ENCODE peak calls at places on chromosomes 11 and 22, in four cellular contexts. O, M, P and K are unnamed samples.

GRCh38 chr22:37804886-37805857 is 2.6 kb upstream of the GCAT start:
- DNase-seq in O (peak), M (peak), P (peak), K (peak)

GRCh38 chr11:125337836-125338235 is 158.2 kb downstream of the FEZ1 start:
- DNase-seq in O (no peak), M (no peak), P (no peak), K (no peak)

GRCh38 chr22:49197500-49197899 is 630.2 kb downstream of the BRD1 start:
- DNase-seq in O (peak), M (peak), P (no peak), K (no peak)

GRCh38 chr22:49291781-49292180 is 535.9 kb downstream of the BRD1 start:
- DNase-seq in O (no peak), M (no peak), P (no peak), K (no peak)

GRCh38 chr11:95337175-95337957 is 106.4 kb upstream of the SESN3 start:
- DNase-seq in O (peak), M (peak), P (peak), K (peak)

GRCh38 chr11:73201888-73202810 is 15.9 kb upstream of the P2RY2 start:
- DNase-seq in O (no peak), M (no peak), P (no peak), K (no peak)

GRCh38 chr11:85826096-85826855 is 15.3 kb upstream of the SYTL2 start:
- DNase-seq in O (peak), M (peak), P (no peak), K (no peak)

GRCh38 chr22:33986167-33986771 is 66.0 kb upstream of the LARGE1 start:
- DNase-seq in O (no peak), M (no peak), P (no peak), K (no peak)

GRCh38 chr11:87039371-87039770 is 1.6 kb downstream of the TMEM135 start:
- DNase-seq in O (no peak), M (no peak), P (no peak), K (no peak)

GRCh38 chr11:111422494-111423249 is 43.6 kb upstream of the POU2AF1 start:
- DNase-seq in O (peak), M (no peak), P (peak), K (peak)

GRCh38 chr11:5550440-5551095 is 2.2 kb upstream of the OR52H1 start:
- DNase-seq in O (no peak), M (no peak), P (no peak), K (no peak)

GRCh38 chr11:84165139-84165538 is 879.0 kb upstream of the CCDC90B start:
- DNase-seq in O (no peak), M (no peak), P (no peak), K (no peak)

GRCh38 chr22:20749453-20749852 is 24.5 kb upstream of the SERPIND1 start:
- DNase-seq in O (no peak), M (peak), P (no peak), K (no peak)

GRCh38 chr11:114989536-114989935 is 311.2 kb downstream of the NXPE2 start:
- DNase-seq in O (no peak), M (no peak), P (no peak), K (no peak)

GRCh38 chr11:122690801-122691649 is 35.5 kb downstream of the UBASH3B start:
- DNase-seq in O (no peak), M (no peak), P (peak), K (no peak)

GRCh38 chr22:38866399-38867123 is 5.5 kb downstream of the CBX6 start:
- DNase-seq in O (peak), M (peak), P (no peak), K (no peak)

GRCh38 chr22:39133871-39134270 is 18.6 kb downstream of the CBX7 start:
- DNase-seq in O (no peak), M (no peak), P (no peak), K (no peak)

GRCh38 chr22:23219787-23220484 is 39.6 kb downstream of the BCR start:
- DNase-seq in O (no peak), M (peak), P (peak), K (peak)

GRCh38 chr11:35082322-35083180 is 56.4 kb upstream of the CD44 start:
- DNase-seq in O (peak), M (peak), P (peak), K (peak)

GRCh38 chr22:37419916-37420655 is 7.2 kb downstream of the ELFN2 start:
- DNase-seq in O (peak), M (peak), P (no peak), K (no peak)

GRCh38 chr11:72125956-72126355 is 9.6 kb upstream of the FOLR3 start:
- DNase-seq in O (no peak), M (no peak), P (no peak), K (no peak)

GRCh38 chr11:73314121-73314948 is 6.3 kb downstream of the ARHGEF17 start:
- DNase-seq in O (no peak), M (peak), P (no peak), K (no peak)

GRCh38 chr22:27487600-27488450 is 313.7 kb downstream of the MN1 start:
- DNase-seq in O (no peak), M (no peak), P (no peak), K (peak)

GRCh38 chr11:131855320-131855719 is 484.9 kb downstream of the NTM start:
- DNase-seq in O (no peak), M (no peak), P (no peak), K (no peak)

GRCh38 chr22:37892566-37893338 is 13.3 kb upstream of the MICALL1 start:
- DNase-seq in O (no peak), M (no peak), P (no peak), K (no peak)

GRCh38 chr11:126310229-126310991 is 6.5 kb downstream of the DCPS start:
- DNase-seq in O (peak), M (peak), P (peak), K (peak)

GRCh38 chr11:41110527-41110926 is 348.9 kb downstream of the LRRC4C start:
- DNase-seq in O (no peak), M (no peak), P (no peak), K (no peak)

GRCh38 chr11:96218013-96218412 is 125.0 kb downstream of the MAML2 start:
- DNase-seq in O (no peak), M (no peak), P (no peak), K (no peak)

GRCh38 chr11:44766112-44766971 is 39.6 kb downstream of the TSPAN18 start:
- DNase-seq in O (peak), M (no peak), P (no peak), K (no peak)

GRCh38 chr11:123683616-123684170 is 29.3 kb upstream of the SCN3B start:
- DNase-seq in O (no peak), M (no peak), P (no peak), K (no peak)

GRCh38 chr11:128496249-128496648 is 91.1 kb downstream of the ETS1 start:
- DNase-seq in O (no peak), M (no peak), P (no peak), K (no peak)

GRCh38 chr11:37061426-37061825 is 463.4 kb upstream of the RAG2 start:
- DNase-seq in O (no peak), M (no peak), P (no peak), K (no peak)

GRCh38 chr22:24984122-24984521 is 31.6 kb downstream of the KIAA1671 start:
- DNase-seq in O (no peak), M (no peak), P (no peak), K (no peak)

GRCh38 chr22:20239063-20239950 is 28.8 kb downstream of the RTN4R start:
- DNase-seq in O (no peak), M (no peak), P (no peak), K (no peak)

GRCh38 chr11:116692318-116693106 is 80.3 kb downstream of the BUD13 start:
- DNase-seq in O (no peak), M (no peak), P (no peak), K (no peak)

GRCh38 chr11:103959279-103959930 is 77.0 kb upstream of the DDI1 start:
- DNase-seq in O (no peak), M (no peak), P (no peak), K (no peak)

GRCh38 chr11:77300695-77301094 is 791 bp downstream of the GDPD4 start:
- DNase-seq in O (no peak), M (no peak), P (no peak), K (no peak)

GRCh38 chr11:99320769-99321290 is 300.1 kb downstream of the CNTN5 start:
- DNase-seq in O (no peak), M (no peak), P (no peak), K (no peak)

GRCh38 chr11:114017723-114018122 is 41.8 kb upstream of the ZBTB16 start:
- DNase-seq in O (no peak), M (no peak), P (no peak), K (no peak)

GRCh38 chr11:63901660-63902059 is 15.3 kb downstream of the RCOR2 start:
- DNase-seq in O (no peak), M (no peak), P (no peak), K (no peak)
- TF ChIP-seq CTCF in O (peak), M (no peak), P (peak), K (no peak)

GRCh38 chr11:69277074-69277809 is 16.7 kb upstream of the MYEOV start:
- DNase-seq in O (no peak), M (peak), P (no peak), K (peak)
- H3K9ac ChIP-seq in O (no peak), M (no peak), P (no peak), K (peak)

GRCh38 chr22:42438293-42438650 is 6.1 kb upstream of the NFAM1 start:
- DNase-seq in O (peak), M (no peak), P (no peak), K (no peak)

GRCh38 chr22:42440728-42441127 is 8.5 kb upstream of the NFAM1 start:
- DNase-seq in O (no peak), M (no peak), P (no peak), K (no peak)

GRCh38 chr22:42439021-42439420 is 6.8 kb upstream of the NFAM1 start:
- DNase-seq in O (no peak), M (no peak), P (no peak), K (no peak)

GRCh38 chr22:42437488-42438292 is 5.5 kb upstream of the NFAM1 start:
- DNase-seq in O (peak), M (peak), P (peak), K (peak)

DNA sequence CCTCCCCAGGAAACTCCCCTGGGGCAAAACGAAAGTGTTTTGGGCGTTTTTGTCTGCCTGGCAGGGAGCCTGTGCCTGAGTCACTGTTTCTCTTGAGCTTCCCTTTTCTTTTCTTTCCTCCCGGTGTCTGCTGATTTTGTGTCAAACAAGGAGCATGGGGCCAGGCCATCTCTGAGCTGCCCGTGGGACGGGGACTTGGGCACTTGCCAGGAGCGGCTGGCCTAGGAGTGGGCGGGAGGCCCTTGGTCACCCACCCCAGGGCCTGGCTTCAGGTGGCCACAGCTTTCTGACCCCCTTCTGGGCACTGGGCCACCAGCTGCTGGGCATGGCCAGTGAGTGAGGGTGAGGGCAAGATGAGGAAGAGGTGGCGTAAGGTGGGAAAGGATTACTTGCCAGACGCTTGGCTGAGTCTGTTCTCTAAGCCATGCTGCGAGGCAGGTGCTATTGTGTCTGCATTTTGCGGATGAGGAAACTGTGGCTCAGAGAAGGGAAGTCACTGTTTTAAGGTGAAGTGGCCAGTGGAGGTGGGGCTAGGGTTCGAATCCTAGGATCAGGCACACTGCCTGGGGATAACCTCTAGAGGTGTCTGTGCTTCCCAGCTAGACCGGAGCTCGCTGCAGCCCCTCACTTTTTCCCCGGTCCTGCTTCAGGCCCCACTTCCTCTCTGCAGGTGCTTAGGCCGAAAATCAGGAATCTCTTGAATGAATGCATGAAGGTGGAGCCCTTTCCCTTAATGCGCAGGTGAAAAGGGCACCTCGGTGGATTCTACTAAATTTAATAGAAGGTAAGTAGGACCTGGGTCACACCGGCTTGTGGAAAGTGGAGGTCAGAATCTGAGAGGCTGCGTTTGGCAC is 7.8 kb upstream of the NFAM1 start:
- DNase-seq in O (no peak), M (peak), P (no peak), K (peak)
- H3K27ac ChIP-seq in O (no peak), M (peak), P (no peak), K (peak)

GRCh38 chr11:58618215-58618614 is 4.2 kb upstream of the CNTF start:
- DNase-seq in O (no peak), M (no peak), P (no peak), K (no peak)
- TF ChIP-seq CTCF in O (peak), M (no peak), P (peak), K (no peak)

GRCh38 chr22:45202333-45203149 is 38.2 kb downstream of the KIAA0930 start:
- DNase-seq in O (peak), M (peak), P (no peak), K (no peak)
- H3K9ac ChIP-seq in O (no peak), M (no peak), P (no peak), K (no peak)

GRCh38 chr11:59769086-59769485 is 13.9 kb downstream of the STX3 start:
- DNase-seq in O (no peak), M (no peak), P (no peak), K (no peak)

GRCh38 chr11:59771605-59772004 is 16.4 kb downstream of the STX3 start:
- DNase-seq in O (no peak), M (no peak), P (no peak), K (no peak)

GRCh38 chr11:59769828-59770227 is 14.7 kb downstream of the STX3 start:
- DNase-seq in O (no peak), M (no peak), P (no peak), K (no peak)

GRCh38 chr11:59770869-59771268 is 15.7 kb downstream of the STX3 start:
- DNase-seq in O (no peak), M (no peak), P (no peak), K (no peak)

DNA sequence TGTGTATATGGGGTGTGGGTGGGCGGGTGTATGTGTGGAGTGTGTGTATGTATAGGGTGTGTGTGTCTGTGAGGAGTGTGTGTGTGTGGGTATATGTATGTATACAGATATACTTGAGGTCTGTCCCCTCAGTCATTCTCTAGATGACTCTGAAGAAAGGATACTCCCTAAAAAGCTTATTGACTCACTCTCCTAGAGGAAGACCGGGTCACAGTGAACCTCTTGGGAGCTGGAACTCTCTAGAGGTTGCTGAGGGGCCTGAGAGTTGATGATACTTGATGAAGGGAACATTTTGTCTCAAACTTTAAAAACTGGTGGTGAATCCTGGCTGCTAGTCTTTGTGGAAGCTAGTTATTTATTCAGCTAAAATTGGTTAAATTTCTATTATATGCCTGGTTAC is 15.1 kb downstream of the STX3 start:
- DNase-seq in O (no peak), M (no peak), P (no peak), K (no peak)
- H3K27ac ChIP-seq in O (no peak), M (no peak), P (no peak), K (no peak)

GRCh38 chr11:59205664-59206063 is 7.1 kb downstream of the MPEG1 start:
- DNase-seq in O (no peak), M (no peak), P (no peak), K (no peak)

GRCh38 chr11:59207988-59208432 is 4.7 kb downstream of the MPEG1 start:
- DNase-seq in O (no peak), M (no peak), P (peak), K (no peak)

GRCh38 chr11:59208956-59209355 is 3.8 kb downstream of the MPEG1 start:
- DNase-seq in O (no peak), M (no peak), P (no peak), K (no peak)

GRCh38 chr11:59204736-59205135 is 8.0 kb downstream of the MPEG1 start:
- DNase-seq in O (no peak), M (no peak), P (no peak), K (no peak)

GRCh38 chr11:59206635-59207034 is 6.1 kb downstream of the MPEG1 start:
- DNase-seq in O (peak), M (no peak), P (peak), K (peak)
- TF ChIP-seq CTCF in O (peak), M (peak), P (peak), K (peak)

GRCh38 chr22:40719599-40719998 is 40.3 kb downstream of the MCHR1 start:
- DNase-seq in O (no peak), M (no peak), P (no peak), K (no peak)

GRCh38 chr22:40723396-40723933 is 44.2 kb downstream of the MCHR1 start:
- DNase-seq in O (no peak), M (peak), P (no peak), K (no peak)

GRCh38 chr22:40721266-40721665 is 42.0 kb downstream of the MCHR1 start:
- DNase-seq in O (peak), M (no peak), P (no peak), K (no peak)

GRCh38 chr22:40718250-40719204 is 39.2 kb downstream of the MCHR1 start:
- DNase-seq in O (no peak), M (no peak), P (no peak), K (no peak)

DNA sequence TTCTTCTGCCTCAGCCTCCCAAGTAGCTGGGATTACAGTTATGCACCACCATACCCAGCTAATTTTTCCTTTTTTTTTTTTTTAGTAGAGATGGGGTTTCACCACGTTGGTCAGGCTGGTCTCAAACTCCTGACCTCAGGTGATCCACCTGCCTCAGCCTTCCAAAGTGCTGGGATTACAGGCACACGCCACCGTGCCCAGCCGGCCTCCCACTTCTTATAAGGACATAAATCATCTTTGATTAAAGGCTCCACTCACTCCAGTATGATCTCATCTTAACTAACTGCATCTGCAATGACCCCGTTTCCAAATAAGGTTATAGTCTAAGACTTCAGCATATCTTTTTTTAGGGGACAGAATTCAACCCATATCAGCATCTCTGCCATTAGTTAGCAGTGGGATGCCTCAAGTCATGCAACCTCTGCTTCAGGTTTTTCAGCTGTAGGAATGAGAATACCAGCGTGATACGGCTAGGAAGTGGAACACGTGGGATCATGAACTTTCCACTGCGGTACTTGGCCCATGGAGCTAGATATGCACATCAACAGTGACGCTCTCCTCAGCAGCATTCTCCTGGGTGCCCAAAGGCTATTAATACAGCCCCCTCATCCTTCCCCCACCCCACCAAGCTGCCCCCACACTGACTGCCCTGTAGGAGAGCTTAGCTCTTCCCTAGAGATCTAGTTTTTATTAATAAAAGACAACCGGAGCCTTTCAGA is 41.4 kb downstream of the MCHR1 start:
- DNase-seq in O (no peak), M (no peak), P (no peak), K (no peak)
- H3K9ac ChIP-seq in O (no peak), M (no peak), P (no peak), K (no peak)